ENCODE peak calls at places on chromosomes 3 and 15, in six cellular contexts. D, I, Y, L, U and K are unnamed samples.

GRCh38 chr15:71566226-71566625 is 244.1 kb upstream of the NR2E3 start:
- DNase-seq in L (no peak), I (no peak), D (no peak), U (no peak), Y (no peak), K (no peak)

GRCh38 chr3:110314512-110315114 is 757.0 kb upstream of the NECTIN3 start:
- DNase-seq in D (no peak), U (peak; percentile 65), I (peak; percentile 23), Y (peak; percentile 32), L (peak; percentile 15), K (no peak)

GRCh38 chr3:26967531-26967930 is 345.0 kb downstream of the LRRC3B start:
- DNase-seq in I (no peak), Y (no peak), L (no peak), D (no peak), U (no peak), K (no peak)

GRCh38 chr15:44082558-44083151 is 112.4 kb downstream of the FRMD5 start:
- DNase-seq in L (no peak), Y (no peak), I (no peak), U (no peak), D (no peak), K (no peak)

GRCh38 chr3:193767353-193768068 is 174.5 kb downstream of the OPA1 start:
- DNase-seq in L (no peak), I (no peak), Y (no peak), U (peak; percentile 3), D (no peak), K (no peak)

GRCh38 chr3:1087066-1087555 is 5.7 kb upstream of the CNTN6 start:
- DNase-seq in Y (no peak), D (peak; percentile 61), U (no peak), L (no peak), I (no peak), K (peak; percentile 66)

GRCh38 chr15:37289109-37289765 is 188.9 kb upstream of the MEIS2 start:
- DNase-seq in D (no peak), I (no peak), L (no peak), Y (no peak), U (peak; percentile 46), K (no peak)

GRCh38 chr15:95872366-95872771 is 458.1 kb upstream of the NR2F2 start:
- DNase-seq in U (no peak), D (no peak), I (no peak), Y (no peak), L (no peak), K (no peak)

GRCh38 chr3:151816091-151816604 is 2.2 kb downstream of the AADAC start:
- DNase-seq in D (no peak), L (no peak), Y (no peak), I (peak; percentile 34), U (no peak), K (no peak)

GRCh38 chr3:195255571-195256501 is 15.1 kb downstream of the XXYLT1 start:
- DNase-seq in I (no peak), D (no peak), Y (no peak), L (no peak), U (no peak), K (no peak)

GRCh38 chr3:195558602-195559001 is 15.5 kb upstream of the PPP1R2 start:
- DNase-seq in I (no peak), Y (no peak), U (no peak), D (peak; percentile 82), L (no peak), K (no peak)

GRCh38 chr3:184133840-184134745 is 1.1 kb upstream of the EIF2B5 start:
- DNase-seq in U (peak; percentile 84), D (peak; percentile 90), L (peak; percentile 63), I (peak; percentile 83), Y (no peak), K (peak; percentile 63)

GRCh38 chr15:59439571-59439970 is 1.6 kb downstream of the FAM81A start:
- DNase-seq in D (no peak), U (no peak), L (no peak), Y (no peak), I (no peak), K (no peak)

GRCh38 chr15:47744496-47744895 is 27.2 kb downstream of the SEMA6D start:
- DNase-seq in U (no peak), D (no peak), L (no peak), I (no peak), Y (no peak), K (no peak)

GRCh38 chr3:18717588-18717987 is 292.4 kb upstream of the SATB1 start:
- DNase-seq in Y (no peak), D (no peak), U (no peak), I (no peak), L (no peak), K (no peak)

GRCh38 chr3:171980578-171981270 is 58.7 kb upstream of the FNDC3B start:
- DNase-seq in U (no peak), I (no peak), L (no peak), D (no peak), Y (no peak), K (no peak)

GRCh38 chr3:83934208-83935150 is 1024.3 kb upstream of the CADM2 start:
- DNase-seq in Y (no peak), D (no peak), I (no peak), L (no peak), U (no peak), K (no peak)

GRCh38 chr15:58065011-58065444 is 483 bp downstream of the ALDH1A2 start:
- DNase-seq in D (peak; percentile 56), U (peak; percentile 46), I (peak; percentile 44), Y (no peak), L (no peak), K (no peak)

GRCh38 chr3:158713094-158713499 is 19.2 kb downstream of the RARRES1 start:
- DNase-seq in I (no peak), Y (no peak), D (no peak), U (no peak), L (no peak), K (peak; percentile 80)

GRCh38 chr15:58348095-58348812 is 83.5 kb upstream of the LIPC start:
- DNase-seq in I (no peak), D (no peak), U (no peak), L (no peak), Y (no peak), K (no peak)

GRCh38 chr3:50708620-50709019 is 33.9 kb downstream of the DOCK3 start:
- DNase-seq in I (no peak), D (no peak), Y (peak; percentile 11), L (no peak), U (no peak), K (no peak)

GRCh38 chr3:129576514-129577345 is 29.7 kb downstream of the PLXND1 start:
- DNase-seq in L (no peak), I (no peak), U (no peak), Y (peak; percentile 58), D (no peak), K (peak; percentile 76)

GRCh38 chr15:65246939-65247338 is 35.7 kb upstream of the CILP start:
- DNase-seq in U (no peak), Y (no peak), I (no peak), L (no peak), D (no peak), K (no peak)

GRCh38 chr3:133412511-133413165 is 12.8 kb downstream of the BFSP2 start:
- DNase-seq in Y (no peak), I (peak; percentile 49), U (no peak), D (no peak), L (no peak), K (no peak)

GRCh38 chr15:52567886-52568568 is 803 bp downstream of the ARPP19 start:
- DNase-seq in U (no peak), L (no peak), D (peak; percentile 61), Y (peak; percentile 17), I (no peak), K (no peak)

GRCh38 chr3:178849220-178849910 is 222.2 kb downstream of the ZMAT3 start:
- DNase-seq in Y (no peak), D (no peak), L (no peak), U (no peak), I (no peak), K (no peak)
- H3K27ac ChIP-seq in Y (no peak overlapping the region), D (no peak overlapping the region), L (no peak overlapping the region), U (no peak overlapping the region), I (no peak overlapping the region), K (no peak overlapping the region)

DNA sequence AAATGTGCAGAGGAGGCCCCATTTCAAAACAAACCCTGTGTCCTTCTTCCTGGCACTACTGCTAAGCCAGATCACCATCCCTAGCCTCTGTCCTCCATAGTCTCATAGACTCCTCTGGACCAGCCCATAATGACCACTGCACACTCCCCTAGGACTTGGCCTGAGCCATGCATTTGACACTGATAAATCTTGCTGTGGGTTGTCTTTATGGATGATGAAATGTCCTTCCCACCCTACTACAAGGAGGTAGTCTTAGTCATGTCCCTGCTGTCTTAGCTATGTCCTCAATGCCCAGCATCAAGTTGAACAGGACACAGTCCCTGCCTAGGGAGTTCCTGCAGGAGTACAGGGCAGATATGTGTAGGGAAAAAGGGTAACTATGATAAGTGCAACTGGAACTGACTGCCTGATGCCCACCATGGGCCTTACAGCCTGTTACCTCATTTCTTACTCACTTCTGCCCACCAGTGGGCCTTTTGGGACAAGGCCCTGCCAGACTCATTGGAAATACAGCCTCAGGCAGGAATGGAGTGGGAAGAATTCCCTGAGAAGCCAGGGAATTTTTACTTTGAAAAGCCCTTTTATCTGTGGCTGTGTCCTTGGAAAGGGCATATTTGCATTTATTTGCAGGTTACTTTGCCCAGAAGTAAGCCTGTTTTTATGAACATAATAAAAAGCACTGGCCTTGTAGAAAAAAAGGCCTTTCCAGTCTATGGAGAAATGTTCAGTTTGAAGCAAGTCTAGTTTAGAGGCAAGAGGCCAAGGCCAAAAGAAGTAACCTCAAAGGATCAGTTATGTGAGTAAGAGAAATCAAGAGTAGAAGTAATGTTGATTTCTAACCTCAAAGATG is 199.6 kb upstream of the EIF1B start:
- DNase-seq in U (peak; percentile 55), L (no peak), I (no peak), Y (no peak), D (no peak), K (no peak)
- TF ChIP-seq CTCF in U (peak; percentile 73), L (no peak), I (no peak), Y (no peak), D (no peak), K (no peak)

GRCh38 chr3:61877359-61877770 is 316.0 kb downstream of the PTPRG start:
- DNase-seq in Y (no peak), D (no peak), I (no peak), U (no peak), L (no peak), K (no peak)

GRCh38 chr3:61876797-61877196 is 315.4 kb downstream of the PTPRG start:
- DNase-seq in Y (no peak), D (no peak), U (no peak), I (no peak), L (no peak), K (no peak)

GRCh38 chr3:61875073-61875472 is 313.7 kb downstream of the PTPRG start:
- DNase-seq in I (no peak), Y (no peak), L (no peak), D (no peak), U (no peak), K (no peak)

GRCh38 chr3:61875488-61875887 is 314.1 kb downstream of the PTPRG start:
- DNase-seq in D (no peak), I (no peak), U (no peak), Y (no peak), L (no peak), K (no peak)

GRCh38 chr3:61875976-61876671 is 314.8 kb downstream of the PTPRG start:
- DNase-seq in U (no peak), L (no peak), I (no peak), D (no peak), Y (no peak), K (no peak)
- H3K4me1 ChIP-seq in U (peaks cover 18% of the 10 kb centered on the region), L (peaks cover 34% of the 10 kb centered on the region), I (no peaks in the 10 kb centered on the region), D (peaks cover 40% of the 10 kb centered on the region), Y (no peaks in the 10 kb centered on the region), K (no peaks in the 10 kb centered on the region)

DNA sequence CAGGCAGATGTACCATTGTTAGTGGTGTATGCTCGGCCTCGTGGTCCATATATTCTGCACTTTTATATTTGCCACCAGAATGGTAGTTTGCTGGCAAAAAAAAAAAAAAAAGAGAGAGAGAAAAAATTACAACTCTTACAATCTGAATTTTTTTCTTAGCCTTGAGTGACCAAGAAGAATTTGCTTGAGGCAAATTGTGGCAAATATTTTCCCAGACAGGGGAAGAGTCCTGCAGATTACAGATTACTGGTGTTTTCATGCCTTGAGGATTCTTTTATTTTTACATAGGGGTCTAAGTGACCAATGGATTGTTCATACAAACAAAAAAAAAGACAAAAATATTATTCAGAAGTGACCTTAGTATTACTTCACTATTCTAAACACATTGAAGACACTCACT is 283.3 kb downstream of the BBX start:
- DNase-seq in U (no peak), L (no peak), Y (no peak), D (no peak), I (no peak), K (no peak)
- H3K27ac ChIP-seq in U (no peak overlapping the region), L (no peak overlapping the region), Y (no peak overlapping the region), D (no peak overlapping the region), I (no peak overlapping the region), K (no peak overlapping the region)